ENCODE peak calls at places on chromosomes 3 and 15, in ten cellular contexts. B is AG08395, U is Calu3, T is ACHN, P is fibroblast of gingiva, W is osteocyte, I is Right ventricle myocardium superior, C is RPMI8226, Y is nephron progenitor cell, D is progenitor cell of endocrine pancreas. J is an unnamed sample.

GRCh38 chr15:63491979-63492378 is 12.4 kb upstream of the USP3 start:
- DNase-seq in B (no peak), U (no peak), T (no peak), P (peak; percentile 30), W (peak; percentile 49), I (no peak), C (no peak), Y (no peak), D (no peak), J (no peak)

GRCh38 chr15:68492855-68493254 is 60.9 kb upstream of the ITGA11 start:
- DNase-seq in B (peak; percentile 57), U (no peak), T (peak; percentile 87), P (no peak), W (no peak), I (peak; percentile 65), C (no peak), Y (no peak), D (no peak), J (no peak)

GRCh38 chr15:99704444-99704838 is 28.8 kb downstream of the LYSMD4 start:
- DNase-seq in B (peak; percentile 59), U (peak; percentile 64), T (peak; percentile 83), P (peak; percentile 73), W (no peak), I (no peak), C (peak; percentile 85), Y (peak; percentile 28), D (peak; percentile 21), J (peak; percentile 46)

GRCh38 chr3:133206921-133207320 is 168.7 kb downstream of the TMEM108 start:
- DNase-seq in B (no peak), U (no peak), T (no peak), P (no peak), W (no peak), I (no peak), C (no peak), Y (no peak), D (no peak), J (no peak)

GRCh38 chr3:75294124-75294523 is 370.0 kb upstream of the FRG2C start:
- DNase-seq in B (peak; percentile 82), U (peak; percentile 12), T (peak; percentile 19), P (no peak), W (no peak), I (peak; percentile 42), C (peak; percentile 5), Y (peak; percentile 58), D (peak; percentile 20), J (peak; percentile 20)

GRCh38 chr3:164064298-164064697 is 1014.0 kb downstream of the SI start:
- DNase-seq in B (no peak), U (no peak), T (no peak), P (no peak), W (no peak), I (no peak), C (no peak), Y (no peak), D (no peak), J (no peak)

GRCh38 chr15:66704019-66704782 is 2.2 kb downstream of the SMAD6 start:
- DNase-seq in B (no peak), U (no peak), T (no peak), P (no peak), W (no peak), I (no peak), C (no peak), Y (no peak), D (no peak), J (peak; percentile 40)

GRCh38 chr15:63983071-63983711 is 63.1 kb downstream of the DAPK2 start:
- DNase-seq in B (no peak), U (no peak), T (no peak), P (no peak), W (no peak), I (no peak), C (no peak), Y (peak; percentile 42), D (no peak), J (peak; percentile 7)

GRCh38 chr3:194267744-194268658 is 83.1 kb downstream of the CPN2 start:
- DNase-seq in B (no peak), U (no peak), T (no peak), P (no peak), W (no peak), I (peak; percentile 87), C (no peak), Y (no peak), D (no peak), J (no peak)

GRCh38 chr3:10306156-10306555 is 13.4 kb upstream of the GHRL start:
- DNase-seq in B (no peak), U (no peak), T (no peak), P (no peak), W (no peak), I (no peak), C (no peak), Y (no peak), D (no peak), J (no peak)

GRCh38 chr15:66138096-66138783 is 115.3 kb downstream of the MEGF11 start:
- DNase-seq in B (no peak), U (no peak), T (no peak), P (no peak), W (no peak), I (peak; percentile 54), C (no peak), Y (no peak), D (no peak), J (no peak)

GRCh38 chr15:82043130-82043673 is 2.6 kb downstream of the MEX3B start:
- DNase-seq in B (no peak), U (no peak), T (no peak), P (no peak), W (no peak), I (no peak), C (no peak), Y (no peak), D (no peak), J (no peak)

GRCh38 chr3:67715911-67716310 is 61.5 kb upstream of the SUCLG2 start:
- DNase-seq in B (no peak), U (no peak), T (no peak), P (no peak), W (no peak), I (no peak), C (no peak), Y (no peak), D (no peak), J (no peak)

GRCh38 chr3:194161181-194162045 is 25.5 kb downstream of the HES1 start:
- DNase-seq in B (no peak), U (no peak), T (no peak), P (no peak), W (no peak), I (no peak), C (no peak), Y (no peak), D (peak; percentile 36), J (peak; percentile 46)

GRCh38 chr15:73892446-73893226 is 19.3 kb downstream of the TBC1D21 start:
- DNase-seq in B (no peak), U (no peak), T (no peak), P (no peak), W (no peak), I (no peak), C (no peak), Y (no peak), D (no peak), J (no peak)

GRCh38 chr15:55694652-55695150 is 48.3 kb downstream of the PRTG start:
- DNase-seq in B (no peak), U (peak; percentile 47), T (no peak), P (no peak), W (no peak), I (no peak), C (no peak), Y (peak; percentile 25), D (no peak), J (peak; percentile 42)

GRCh38 chr3:64799606-64800005 is 111.8 kb upstream of the ADAMTS9 start:
- DNase-seq in B (no peak), U (no peak), T (no peak), P (no peak), W (no peak), I (no peak), C (no peak), Y (no peak), D (no peak), J (peak; percentile 36)

GRCh38 chr15:99442268-99442897 is 123.4 kb upstream of the MEF2A start:
- DNase-seq in B (peak; percentile 91), U (peak; percentile 57), T (peak; percentile 92), P (peak; percentile 98), W (peak; percentile 87), I (peak; percentile 82), C (no peak), Y (no peak), D (no peak), J (no peak)

GRCh38 chr3:30319713-30320112 is 286.7 kb upstream of the TGFBR2 start:
- DNase-seq in B (peak; percentile 52), U (peak; percentile 43), T (peak; percentile 59), P (peak; percentile 51), W (no peak), I (no peak), C (peak; percentile 44), Y (no peak), D (no peak), J (peak; percentile 48)

GRCh38 chr15:80343610-80344009 is 60.6 kb upstream of the ARNT2 start:
- DNase-seq in B (no peak), U (no peak), T (no peak), P (no peak), W (no peak), I (peak; percentile 87), C (no peak), Y (no peak), D (no peak), J (peak; percentile 49)

GRCh38 chr3:65831733-65832425 is 206.8 kb downstream of the MAGI1 start:
- DNase-seq in B (peak; percentile 84), U (no peak), T (peak; percentile 67), P (peak; percentile 85), W (no peak), I (no peak), C (no peak), Y (no peak), D (no peak), J (no peak)

GRCh38 chr3:151974067-151974466 is 100.6 kb downstream of the SUCNR1 start:
- DNase-seq in B (peak; percentile 19), U (no peak), T (no peak), P (peak; percentile 33), W (no peak), I (no peak), C (no peak), Y (no peak), D (no peak), J (no peak)

GRCh38 chr3:57652203-57652602 is 40.7 kb downstream of the DENND6A start:
- DNase-seq in B (no peak), U (no peak), T (no peak), P (no peak), W (no peak), I (no peak), C (no peak), Y (no peak), D (no peak), J (no peak)

GRCh38 chr3:177574232-177574856 is 377.1 kb upstream of the TBL1XR1 start:
- DNase-seq in B (no peak), U (peak; percentile 50), T (no peak), P (peak; percentile 77), W (no peak), I (no peak), C (no peak), Y (peak; percentile 49), D (peak; percentile 15), J (peak; percentile 82)

GRCh38 chr3:25895443-25895842 is 105.6 kb downstream of the OXSM start:
- DNase-seq in B (no peak), U (no peak), T (no peak), P (no peak), W (no peak), I (no peak), C (no peak), Y (no peak), D (no peak), J (no peak)

GRCh38 chr3:138963161-138963560 is 16.1 kb downstream of the FOXL2NB start:
- DNase-seq in B (no peak), U (no peak), T (no peak), P (no peak), W (no peak), I (no peak), C (no peak), Y (no peak), D (no peak), J (no peak)

J was measured in colonic mucosa.